ENCODE peak calls at places on chromosomes 7 and 10, in four cellular contexts. C is NCI-H2081 treated with DMSO at 0.1 percent for 48 hours, I is left lung, W is GM19239. B is an unnamed sample.

GRCh38 chr7:158613481-158613880 is 25.9 kb upstream of the PTPRN2 start:
- DNase-seq in C (peak; percentile 29), I (no peak), W (no peak), B (no peak)

GRCh38 chr7:150784120-150784736 is 15.9 kb downstream of the TMEM176B start:
- DNase-seq in C (no peak), I (no peak), W (no peak), B (no peak)

GRCh38 chr10:59580257-59580863 is 129.3 kb downstream of the SLC16A9 start:
- DNase-seq in C (peak; percentile 27), I (no peak), W (no peak), B (no peak)

GRCh38 chr7:5532520-5533335 is 109.1 kb upstream of the TNRC18 start:
- DNase-seq in C (no peak), I (peak; percentile 97), W (peak; percentile 72), B (no peak)

GRCh38 chr10:86803156-86803555 is 46.7 kb downstream of the BMPR1A start:
- DNase-seq in C (no peak), I (no peak), W (no peak), B (no peak)

GRCh38 chr10:111999205-111999914 is 184.2 kb downstream of the GPAM start:
- DNase-seq in C (no peak), I (no peak), W (no peak), B (no peak)

GRCh38 chr10:115915429-115915828 is 357.6 kb downstream of the GFRA1 start:
- DNase-seq in C (no peak), I (no peak), W (no peak), B (no peak)

GRCh38 chr7:19442016-19442785 is 266.6 kb downstream of the POLR1F start:
- DNase-seq in C (no peak), I (no peak), W (no peak), B (no peak)

GRCh38 chr10:71835671-71836593 is 15.1 kb downstream of the PSAP start:
- DNase-seq in C (no peak), I (no peak), W (peak; percentile 75), B (no peak)

GRCh38 chr7:14305233-14305866 is 315.9 kb upstream of the ETV1 start:
- DNase-seq in C (no peak), I (no peak), W (no peak), B (no peak)

GRCh38 chr10:20890009-20890408 is 7.1 kb downstream of the NEBL start:
- DNase-seq in C (peak; percentile 16), I (no peak), W (no peak), B (no peak)

GRCh38 chr7:16710641-16711040 is 42.9 kb upstream of the TSPAN13 start:
- DNase-seq in C (no peak), I (no peak), W (no peak), B (no peak)

GRCh38 chr10:119314486-119314885 is 107.1 kb downstream of the GRK5 start:
- DNase-seq in C (no peak), I (no peak), W (no peak), B (no peak)

GRCh38 chr10:5323446-5323845 is 41.3 kb upstream of the UCN3 start:
- DNase-seq in C (no peak), I (no peak), W (no peak), B (no peak)

GRCh38 chr7:152924826-152925411 is 165.4 kb downstream of the ACTR3B start:
- DNase-seq in C (no peak), I (no peak), W (no peak), B (no peak)

GRCh38 chr10:43074827-43075611 is 1.9 kb upstream of the RET start:
- DNase-seq in C (no peak), I (peak; percentile 47), W (no peak), B (no peak)

GRCh38 chr7:76232698-76233097 is 31.0 kb downstream of the SRRM3 start:
- DNase-seq in C (no peak), I (no peak), W (no peak), B (no peak)

GRCh38 chr10:80700252-80700651 is 162.6 kb downstream of the SH2D4B start:
- DNase-seq in C (no peak), I (no peak), W (no peak), B (no peak)

GRCh38 chr7:128865996-128866877 is 3.6 kb downstream of the ATP6V1F start:
- DNase-seq in C (no peak), I (no peak), W (no peak), B (no peak)

GRCh38 chr7:77370606-77371005 is 45.5 kb downstream of the GSAP start:
- DNase-seq in C (no peak), I (no peak), W (no peak), B (no peak)

GRCh38 chr7:130490888-130491771 is 755 bp upstream of the MEST start:
- DNase-seq in C (no peak), I (peak; percentile 84), W (no peak), B (no peak)

B was measured in RWPE2.